ENCODE peak calls at places on chromosomes 2 and 18, in nine cellular contexts. V, Q, N, H, K, E, J, B and R are unnamed samples.

GRCh38 chr2:96631804-96632435 is 6.2 kb downstream of the KANSL3 start:
- DNase-seq in E (peak; percentile 91), V (no peak), B (no peak), J (no peak), N (no peak), K (no peak), H (peak; percentile 90), Q (no peak), R (peak; percentile 54)

GRCh38 chr18:10052871-10053270 is 139.1 kb downstream of the VAPA start:
- DNase-seq in K (no peak), J (no peak), V (no peak), B (no peak), N (no peak), Q (no peak), E (no peak), H (no peak), R (no peak)

GRCh38 chr2:234631896-234632514 is 135.1 kb upstream of the ARL4C start:
- DNase-seq in B (no peak), H (no peak), V (no peak), J (no peak), N (no peak), K (no peak), E (no peak), Q (no peak), R (no peak)

GRCh38 chr18:77749189-77749588 is 499.5 kb downstream of the GALR1 start:
- DNase-seq in K (no peak), H (peak; percentile 11), V (no peak), Q (no peak), B (no peak), J (no peak), N (no peak), E (no peak), R (no peak)

GRCh38 chr2:88692187-88692586 is 714 bp downstream of the RPIA start:
- DNase-seq in E (peak; percentile 7), V (peak; percentile 5), Q (peak; percentile 32), J (no peak), H (peak; percentile 11), B (no peak), N (peak; percentile 17), K (no peak), R (peak; percentile 32)

GRCh38 chr2:216693414-216694100 is 1.8 kb downstream of the IGFBP5 start:
- DNase-seq in V (no peak), N (peak; percentile 50), H (no peak), J (no peak), E (no peak), Q (no peak), B (no peak), K (peak; percentile 70), R (no peak)

GRCh38 chr2:47008381-47009280 is 93.0 kb upstream of the MCFD2 start:
- DNase-seq in Q (peak; percentile 91), H (no peak), E (peak; percentile 69), N (peak; percentile 64), V (no peak), K (peak; percentile 90), J (no peak), B (peak; percentile 49), R (peak; percentile 95)

GRCh38 chr2:135742307-135742838 is 718 bp downstream of the UBXN4 start:
- DNase-seq in V (no peak), E (peak; percentile 64), Q (peak; percentile 47), K (no peak), B (no peak), H (peak; percentile 47), J (peak; percentile 35), N (peak; percentile 69), R (peak; percentile 48)

GRCh38 chr2:231383701-231384435 is 11.6 kb upstream of the B3GNT7 start:
- DNase-seq in K (no peak), V (no peak), B (no peak), Q (no peak), H (no peak), E (no peak), J (no peak), N (no peak), R (no peak)

GRCh38 chr2:48774251-48774650 is 18.7 kb upstream of the LHCGR start:
- DNase-seq in V (no peak), K (no peak), B (no peak), Q (no peak), N (no peak), E (no peak), J (no peak), H (no peak), R (no peak)

DNA sequence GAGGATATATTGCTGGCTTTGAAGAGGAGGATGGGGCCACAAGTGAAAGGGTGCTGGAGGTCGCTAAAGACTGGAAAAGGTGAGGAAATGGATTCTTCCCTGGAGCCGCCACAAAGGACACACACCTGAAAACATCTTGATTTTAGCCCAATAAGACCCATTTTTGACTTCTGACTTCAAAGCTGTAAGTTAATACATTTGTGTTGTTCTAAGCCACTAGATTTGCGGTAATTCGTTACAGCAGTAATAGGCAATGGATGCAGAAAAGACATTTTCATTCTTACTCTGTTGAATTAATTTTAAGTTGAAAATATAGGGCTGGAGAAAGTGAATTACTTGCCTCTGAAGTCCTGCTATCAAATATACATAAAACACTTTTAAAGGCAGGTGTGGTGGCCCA is 117.7 kb upstream of the RAB12 start:
- DNase-seq in V (no peak), J (no peak), K (no peak), E (no peak), Q (no peak), H (no peak), N (no peak), B (no peak), R (no peak)
- H3K27me3 ChIP-seq in V (no peaks in the 10 kb centered on the region), J (no peaks in the 10 kb centered on the region), K (no peaks in the 10 kb centered on the region), E (peaks cover 32% of the 10 kb centered on the region), Q (no peaks in the 10 kb centered on the region), H (peaks cover 27% of the 10 kb centered on the region), N (no peaks in the 10 kb centered on the region), B (no peaks in the 10 kb centered on the region), R (no peaks in the 10 kb centered on the region)

GRCh38 chr2:110827518-110827917 is 95.1 kb downstream of the ACOXL start:
- DNase-seq in Q (no peak), E (no peak), K (no peak), J (no peak), V (no peak), N (no peak), H (no peak), B (no peak), R (no peak)
- H3K27me3 ChIP-seq in Q (peaks cover 10% of the 10 kb centered on the region), E (peaks cover 7% of the 10 kb centered on the region), K (no peaks in the 10 kb centered on the region), J (no peaks in the 10 kb centered on the region), V (no peaks in the 10 kb centered on the region), N (peaks cover 14% of the 10 kb centered on the region), H (no peaks in the 10 kb centered on the region), B (no peaks in the 10 kb centered on the region), R (no peaks in the 10 kb centered on the region)

GRCh38 chr2:190420822-190421221 is 12.7 kb downstream of the MFSD6 start:
- DNase-seq in K (no peak), E (no peak), V (no peak), H (no peak), N (no peak), J (no peak), B (no peak), Q (no peak), R (no peak)

GRCh38 chr2:190425883-190426658 is 17.9 kb downstream of the MFSD6 start:
- DNase-seq in N (no peak), Q (no peak), B (no peak), V (no peak), K (no peak), J (no peak), E (no peak), H (no peak), R (no peak)

GRCh38 chr2:190425221-190425866 is 17.2 kb downstream of the MFSD6 start:
- DNase-seq in J (no peak), Q (no peak), B (no peak), E (no peak), H (no peak), N (no peak), K (no peak), V (no peak), R (no peak)
- H3K27me3 ChIP-seq in J (no peaks in the 10 kb centered on the region), Q (no peaks in the 10 kb centered on the region), B (no peaks in the 10 kb centered on the region), E (no peaks in the 10 kb centered on the region), H (no peaks in the 10 kb centered on the region), N (no peaks in the 10 kb centered on the region), K (no peaks in the 10 kb centered on the region), V (no peaks in the 10 kb centered on the region), R (no peaks in the 10 kb centered on the region)

GRCh38 chr2:126970583-126970982 is 71.9 kb downstream of the TEX51 start:
- DNase-seq in J (no peak), H (no peak), B (no peak), V (no peak), Q (no peak), K (no peak), E (no peak), N (no peak), R (peak; percentile 84)
- H3K27me3 ChIP-seq in J (no peaks in the 10 kb centered on the region), H (peaks cover 71% of the 10 kb centered on the region), B (no peaks in the 10 kb centered on the region), V (peaks cover 55% of the 10 kb centered on the region), Q (no peaks in the 10 kb centered on the region), K (no peaks in the 10 kb centered on the region), E (peaks cover 42% of the 10 kb centered on the region), N (peaks cover 7% of the 10 kb centered on the region), R (no peaks in the 10 kb centered on the region)

GRCh38 chr2:72148975-72149555 is 1.4 kb upstream of the CYP26B1 start:
- DNase-seq in V (no peak), J (peak; percentile 28), Q (peak; percentile 40), E (peak; percentile 10), H (peak; percentile 40), N (peak; percentile 33), B (peak; percentile 51), K (peak; percentile 72), R (peak; percentile 40)
- H3K27me3 ChIP-seq in V (peaks cover 80% of the 10 kb centered on the region), J (peaks cover 4% of the 10 kb centered on the region), Q (peaks cover 48% of the 10 kb centered on the region), E (peaks cover 88% of the 10 kb centered on the region), H (peaks cover 29% of the 10 kb centered on the region), N (peaks cover 12% of the 10 kb centered on the region), B (peaks cover 57% of the 10 kb centered on the region), K (peaks cover 38% of the 10 kb centered on the region), R (peaks cover 30% of the 10 kb centered on the region)

GRCh38 chr2:144514731-144515424 is 5.0 kb downstream of the ZEB2 start:
- DNase-seq in Q (peak; percentile 42), K (no peak), N (no peak), H (no peak), J (no peak), B (no peak), E (no peak), V (no peak), R (no peak)

GRCh38 chr2:144516417-144516980 is 3.4 kb downstream of the ZEB2 start:
- DNase-seq in Q (peak; percentile 43), J (no peak), V (no peak), N (no peak), B (peak; percentile 45), K (no peak), E (no peak), H (no peak), R (no peak)

GRCh38 chr2:144513388-144514100 is 6.4 kb downstream of the ZEB2 start:
- DNase-seq in H (no peak), Q (peak; percentile 69), J (no peak), N (no peak), E (peak; percentile 81), V (no peak), B (peak; percentile 18), K (no peak), R (no peak)

GRCh38 chr2:144515694-144516416 is 4.1 kb downstream of the ZEB2 start:
- DNase-seq in H (no peak), V (no peak), N (no peak), B (peak; percentile 50), E (no peak), J (no peak), Q (peak; percentile 56), K (no peak), R (no peak)

GRCh38 chr2:144515425-144515693 is 4.6 kb downstream of the ZEB2 start:
- DNase-seq in H (no peak), Q (no peak), V (no peak), E (peak; percentile 59), K (no peak), J (no peak), B (no peak), N (no peak), R (no peak)
- H3K27me3 ChIP-seq in H (peaks cover 27% of the 10 kb centered on the region), Q (no peaks in the 10 kb centered on the region), V (peaks cover 62% of the 10 kb centered on the region), E (no peaks in the 10 kb centered on the region), K (peaks cover 18% of the 10 kb centered on the region), J (no peaks in the 10 kb centered on the region), B (no peaks in the 10 kb centered on the region), N (no peaks in the 10 kb centered on the region), R (peaks cover 11% of the 10 kb centered on the region)

GRCh38 chr18:6653880-6654279 is 75.6 kb upstream of the ARHGAP28 start:
- DNase-seq in N (no peak), H (no peak), J (no peak), Q (no peak), B (no peak), V (no peak), K (no peak), E (no peak), R (no peak)
- H3K27me3 ChIP-seq in N (no peaks in the 10 kb centered on the region), H (no peaks in the 10 kb centered on the region), J (no peaks in the 10 kb centered on the region), Q (no peaks in the 10 kb centered on the region), B (no peaks in the 10 kb centered on the region), V (no peaks in the 10 kb centered on the region), K (no peaks in the 10 kb centered on the region), E (peaks cover 2% of the 10 kb centered on the region), R (no peaks in the 10 kb centered on the region)